ENCODE peak calls at places on chromosomes 6 and 20, in six cellular contexts. D is NCI-H748 treated with DMSO at 0.1 percent for 48 hours, W is amygdala, T is T-cell, B is NCI-H1092, U is mucosa of gallbladder. N is an unnamed sample.
A peak's percentile ranks its signal among the peaks of the same experiment; 100 is the strongest.

GRCh38 chr6:56690519-56691200 is 48.0 kb upstream of the DST start:
- DNase-seq in D (no peak), W (no peak), T (no peak), B (no peak), U (no peak), N (no peak)

GRCh38 chr6:41647061-41647511 is 8.8 kb downstream of the MDFI start:
- DNase-seq in D (no peak), W (no peak), T (no peak), B (no peak), U (no peak), N (no peak)

GRCh38 chr6:124888581-124889371 is 73.5 kb upstream of the RNF217 start:
- DNase-seq in D (no peak), W (no peak), T (no peak), B (no peak), U (no peak), N (no peak)

GRCh38 chr6:11012976-11013375 is 31.1 kb downstream of the ELOVL2 start:
- DNase-seq in D (no peak), W (no peak), T (no peak), B (no peak), U (no peak), N (no peak)

GRCh38 chr6:26056583-26057350 is 30.5 kb upstream of the HFE start:
- DNase-seq in D (no peak), W (no peak), T (no peak), B (no peak), U (no peak), N (no peak)

GRCh38 chr6:14638932-14639875 is 521.6 kb downstream of the CD83 start:
- DNase-seq in D (peak; percentile 86), W (no peak), T (no peak), B (no peak), U (no peak), N (no peak)

GRCh38 chr20:15847415-15847814 is 725.8 kb downstream of the KIF16B start:
- DNase-seq in D (no peak), W (no peak), T (no peak), B (no peak), U (no peak), N (no peak)

GRCh38 chr6:113301651-113302050 is 555.5 kb upstream of the MARCKS start:
- DNase-seq in D (no peak), W (no peak), T (no peak), B (no peak), U (no peak), N (no peak)

GRCh38 chr6:142165227-142165626 is 18.2 kb downstream of the VTA1 start:
- DNase-seq in D (no peak), W (no peak), T (no peak), B (no peak), U (no peak), N (no peak)

GRCh38 chr20:56409946-56410345 is 2.1 kb upstream of the CASS4 start:
- DNase-seq in D (no peak), W (no peak), T (no peak), B (no peak), U (no peak), N (no peak)

GRCh38 chr6:1652842-1653241 is 43.1 kb downstream of the FOXC1 start:
- DNase-seq in D (no peak), W (no peak), T (no peak), B (no peak), U (no peak), N (no peak)

GRCh38 chr6:120274547-120274946 is 925.0 kb upstream of the MAN1A1 start:
- DNase-seq in D (no peak), W (no peak), T (no peak), B (no peak), U (no peak), N (no peak)

GRCh38 chr6:46170357-46171289 is at the start of gene ENPP5:
- DNase-seq in D (peak; percentile 97), W (peak; percentile 78), T (peak; percentile 76), B (peak; percentile 71), U (peak; percentile 91), N (peak; percentile 55)

GRCh38 chr6:145332001-145332400 is 403.3 kb downstream of the EPM2A start:
- DNase-seq in D (no peak), W (no peak), T (no peak), B (no peak), U (no peak), N (no peak)

GRCh38 chr6:169725270-169726048 is 1.2 kb upstream of the PHF10 start:
- DNase-seq in D (peak; percentile 18), W (no peak), T (peak; percentile 7), B (no peak), U (peak; percentile 47), N (no peak)

GRCh38 chr6:168156742-168157265 is 77.8 kb upstream of the FRMD1 start:
- DNase-seq in D (no peak), W (no peak), T (no peak), B (no peak), U (peak; percentile 3), N (no peak)

GRCh38 chr20:35171753-35172433 is at the start of gene PROCR:
- DNase-seq in D (no peak), W (no peak), T (no peak), B (no peak), U (peak; percentile 85), N (no peak)

GRCh38 chr6:5084192-5084786 is 852 bp upstream of the PPP1R3G start:
- DNase-seq in D (no peak), W (no peak), T (no peak), B (no peak), U (peak; percentile 28), N (no peak)

GRCh38 chr20:10436053-10436699 is 1.1 kb downstream of the SLX4IP start:
- DNase-seq in D (no peak), W (no peak), T (no peak), B (no peak), U (no peak), N (no peak)

GRCh38 chr6:168249746-168250145 is 69.8 kb downstream of the DACT2 start:
- DNase-seq in D (no peak), W (no peak), T (no peak), B (no peak), U (no peak), N (no peak)

GRCh38 chr6:7008451-7008988 is 99.2 kb upstream of the RREB1 start:
- DNase-seq in D (no peak), W (no peak), T (no peak), B (no peak), U (no peak), N (no peak)

GRCh38 chr6:101445527-101445926 is 52.0 kb downstream of the GRIK2 start:
- DNase-seq in D (no peak), W (no peak), T (no peak), B (no peak), U (no peak), N (no peak)

GRCh38 chr6:53615633-53616449 is 49.7 kb downstream of the KLHL31 start:
- DNase-seq in D (no peak), W (no peak), T (no peak), B (no peak), U (peak; percentile 76), N (no peak)

GRCh38 chr20:57048027-57048869 is 218.2 kb downstream of the BMP7 start:
- DNase-seq in D (no peak), W (no peak), T (no peak), B (no peak), U (peak; percentile 14), N (no peak)

GRCh38 chr6:125439512-125439911 is 137.7 kb upstream of the HDDC2 start:
- DNase-seq in D (no peak), W (no peak), T (no peak), B (no peak), U (no peak), N (no peak)

GRCh38 chr6:101114703-101115102 is 233.6 kb upstream of the ASCC3 start:
- DNase-seq in D (peak; percentile 79), W (no peak), T (no peak), B (peak; percentile 35), U (no peak), N (no peak)

GRCh38 chr6:99013145-99013544 is 65.4 kb upstream of the FBXL4 start:
- DNase-seq in D (no peak), W (no peak), T (no peak), B (no peak), U (no peak), N (no peak)

GRCh38 chr6:35449287-35449881 is 2.8 kb upstream of the FANCE start:
- DNase-seq in D (peak; percentile 89), W (no peak), T (peak; percentile 22), B (peak; percentile 58), U (no peak), N (peak; percentile 67)

GRCh38 chr20:19737025-19737424 is 21.0 kb upstream of the RIN2 start:
- DNase-seq in D (no peak), W (no peak), T (no peak), B (no peak), U (peak; percentile 38), N (no peak)

GRCh38 chr6:45738057-45738455 is 277.6 kb downstream of the CLIC5 start:
- DNase-seq in D (no peak), W (no peak), T (no peak), B (no peak), U (no peak), N (no peak)

GRCh38 chr6:10099648-10100047 is 315.2 kb downstream of the TFAP2A start:
- DNase-seq in D (no peak), W (no peak), T (no peak), B (no peak), U (no peak), N (no peak)

GRCh38 chr6:74066168-74066871 is 370.3 kb downstream of the CD109 start:
- DNase-seq in D (no peak), W (no peak), T (no peak), B (no peak), U (no peak), N (no peak)

N was measured in central memory CD4-positive, alpha-beta T cell.